ENCODE peak calls at places on chromosomes 7 and 10, in seven cellular contexts. One of them, this sample, is unnamed.
A peak's percentile ranks its signal among the peaks of the same experiment; 100 is the strongest.

GRCh38 chr10:131077724-131078123 is 233.8 kb downstream of the TCERG1L start:
- DNase-seq in cardiac septum: no peak
- DNase-seq in ELR: no peak
- DNase-seq in frontal cortex: no peak
- DNase-seq in astrocyte of the spinal cord: no peak
- DNase-seq in mesendoderm: no peak
- DNase-seq in M059J: no peak
- DNase-seq in this sample: no peak

GRCh38 chr7:71563276-71563675 is 431.3 kb downstream of the GALNT17 start:
- DNase-seq in cardiac septum: no peak
- DNase-seq in ELR: no peak
- DNase-seq in frontal cortex: no peak
- DNase-seq in astrocyte of the spinal cord: no peak
- DNase-seq in mesendoderm: no peak
- DNase-seq in M059J: no peak
- DNase-seq in this sample: no peak

GRCh38 chr7:81327468-81327867 is 408.6 kb upstream of the SEMA3C start:
- DNase-seq in cardiac septum: no peak
- DNase-seq in ELR: peak; percentile 30
- DNase-seq in frontal cortex: no peak
- DNase-seq in astrocyte of the spinal cord: no peak
- DNase-seq in mesendoderm: no peak
- DNase-seq in M059J: no peak
- DNase-seq in this sample: no peak

GRCh38 chr10:17244712-17245365 is 16.8 kb downstream of the VIM start:
- DNase-seq in cardiac septum: no peak
- DNase-seq in ELR: peak; percentile 16
- DNase-seq in frontal cortex: no peak
- DNase-seq in astrocyte of the spinal cord: peak; percentile 36
- DNase-seq in mesendoderm: no peak
- DNase-seq in M059J: no peak
- DNase-seq in this sample: no peak

GRCh38 chr10:121675344-121675743 is 77.1 kb upstream of the FGFR2 start:
- DNase-seq in cardiac septum: no peak
- DNase-seq in ELR: no peak
- DNase-seq in frontal cortex: no peak
- DNase-seq in astrocyte of the spinal cord: no peak
- DNase-seq in mesendoderm: no peak
- DNase-seq in M059J: no peak
- DNase-seq in this sample: no peak

GRCh38 chr7:82494420-82494819 is 50.8 kb upstream of the CACNA2D1 start:
- DNase-seq in cardiac septum: no peak
- DNase-seq in ELR: no peak
- DNase-seq in frontal cortex: no peak
- DNase-seq in astrocyte of the spinal cord: no peak
- DNase-seq in mesendoderm: no peak
- DNase-seq in M059J: no peak
- DNase-seq in this sample: no peak

GRCh38 chr7:2100278-2101205 is 132.2 kb downstream of the MAD1L1 start:
- DNase-seq in cardiac septum: no peak
- DNase-seq in ELR: no peak
- DNase-seq in frontal cortex: no peak
- DNase-seq in astrocyte of the spinal cord: no peak
- DNase-seq in mesendoderm: peak; percentile 24
- DNase-seq in M059J: no peak
- DNase-seq in this sample: no peak

GRCh38 chr10:87752571-87752970 is 65.5 kb downstream of the ATAD1 start:
- DNase-seq in cardiac septum: no peak
- DNase-seq in ELR: peak; percentile 81
- DNase-seq in frontal cortex: no peak
- DNase-seq in astrocyte of the spinal cord: peak; percentile 67
- DNase-seq in mesendoderm: no peak
- DNase-seq in M059J: peak; percentile 71
- DNase-seq in this sample: no peak

GRCh38 chr10:116170815-116171250 is 102.2 kb downstream of the GFRA1 start:
- DNase-seq in cardiac septum: no peak
- DNase-seq in ELR: peak; percentile 38
- DNase-seq in frontal cortex: no peak
- DNase-seq in astrocyte of the spinal cord: peak; percentile 24
- DNase-seq in mesendoderm: peak; percentile 28
- DNase-seq in M059J: peak; percentile 46
- DNase-seq in this sample: no peak

GRCh38 chr10:63628526-63629362 is 107.5 kb downstream of the REEP3 start:
- DNase-seq in cardiac septum: peak; percentile 83
- DNase-seq in ELR: peak; percentile 57
- DNase-seq in frontal cortex: peak; percentile 54
- DNase-seq in astrocyte of the spinal cord: peak; percentile 54
- DNase-seq in mesendoderm: peak; percentile 54
- DNase-seq in M059J: peak; percentile 70
- DNase-seq in this sample: peak; percentile 16

GRCh38 chr7:103073989-103074518 is 542 bp downstream of the FBXL13 start:
- DNase-seq in cardiac septum: no peak
- DNase-seq in ELR: peak; percentile 36
- DNase-seq in frontal cortex: no peak
- DNase-seq in astrocyte of the spinal cord: no peak
- DNase-seq in mesendoderm: peak; percentile 26
- DNase-seq in M059J: peak; percentile 57
- DNase-seq in this sample: no peak

GRCh38 chr7:2819161-2819953 is 24.8 kb downstream of the GNA12 start:
- DNase-seq in cardiac septum: no peak
- DNase-seq in ELR: no peak
- DNase-seq in frontal cortex: no peak
- DNase-seq in astrocyte of the spinal cord: no peak
- DNase-seq in mesendoderm: no peak
- DNase-seq in M059J: peak; percentile 79
- DNase-seq in this sample: no peak

GRCh38 chr7:47336178-47337020 is 245.5 kb downstream of the TNS3 start:
- DNase-seq in cardiac septum: no peak
- DNase-seq in ELR: peak; percentile 77
- DNase-seq in frontal cortex: peak; percentile 33
- DNase-seq in astrocyte of the spinal cord: no peak
- DNase-seq in mesendoderm: no peak
- DNase-seq in M059J: peak; percentile 89
- DNase-seq in this sample: no peak

GRCh38 chr10:66455304-66455703 is 470.5 kb upstream of the LRRTM3 start:
- DNase-seq in cardiac septum: no peak
- DNase-seq in ELR: peak; percentile 20
- DNase-seq in frontal cortex: no peak
- DNase-seq in astrocyte of the spinal cord: no peak
- DNase-seq in mesendoderm: peak; percentile 5
- DNase-seq in M059J: peak; percentile 1
- DNase-seq in this sample: no peak

GRCh38 chr10:613217-613616 is 76.3 kb downstream of the DIP2C start:
- DNase-seq in cardiac septum: no peak
- DNase-seq in ELR: no peak
- DNase-seq in frontal cortex: no peak
- DNase-seq in astrocyte of the spinal cord: no peak
- DNase-seq in mesendoderm: no peak
- DNase-seq in M059J: no peak
- DNase-seq in this sample: no peak

GRCh38 chr10:86929445-86929844 is 28.0 kb downstream of the MMRN2 start:
- DNase-seq in cardiac septum: no peak
- DNase-seq in ELR: no peak
- DNase-seq in frontal cortex: no peak
- DNase-seq in astrocyte of the spinal cord: no peak
- DNase-seq in mesendoderm: no peak
- DNase-seq in M059J: no peak
- DNase-seq in this sample: no peak

GRCh38 chr10:329361-330099 is 194.3 kb downstream of the ZMYND11 start:
- DNase-seq in cardiac septum: peak; percentile 80
- DNase-seq in ELR: peak; percentile 97
- DNase-seq in frontal cortex: peak; percentile 63
- DNase-seq in astrocyte of the spinal cord: peak; percentile 97
- DNase-seq in mesendoderm: peak; percentile 54
- DNase-seq in M059J: peak; percentile 86
- DNase-seq in this sample: peak; percentile 89

GRCh38 chr7:17497549-17498193 is 199.2 kb downstream of the AHR start:
- DNase-seq in cardiac septum: no peak
- DNase-seq in ELR: no peak
- DNase-seq in frontal cortex: no peak
- DNase-seq in astrocyte of the spinal cord: no peak
- DNase-seq in mesendoderm: no peak
- DNase-seq in M059J: peak; percentile 47
- DNase-seq in this sample: no peak

GRCh38 chr10:100934084-100934659 is 21.4 kb downstream of the SLF2 start:
- DNase-seq in cardiac septum: no peak
- DNase-seq in ELR: peak; percentile 38
- DNase-seq in frontal cortex: no peak
- DNase-seq in astrocyte of the spinal cord: no peak
- DNase-seq in mesendoderm: peak; percentile 10
- DNase-seq in M059J: peak; percentile 15
- DNase-seq in this sample: no peak

GRCh38 chr10:119396709-119397071 is 145.8 kb downstream of the RGS10 start:
- DNase-seq in cardiac septum: no peak
- DNase-seq in ELR: no peak
- DNase-seq in frontal cortex: no peak
- DNase-seq in astrocyte of the spinal cord: no peak
- DNase-seq in mesendoderm: no peak
- DNase-seq in M059J: no peak
- DNase-seq in this sample: no peak

GRCh38 chr7:116180302-116180701 is 30.0 kb upstream of the TES start:
- DNase-seq in cardiac septum: no peak
- DNase-seq in ELR: peak; percentile 72
- DNase-seq in frontal cortex: peak; percentile 19
- DNase-seq in astrocyte of the spinal cord: peak; percentile 73
- DNase-seq in mesendoderm: peak; percentile 79
- DNase-seq in M059J: peak; percentile 71
- DNase-seq in this sample: peak; percentile 25

GRCh38 chr7:33707427-33707826 is 197.9 kb upstream of the BMPER start:
- DNase-seq in cardiac septum: no peak
- DNase-seq in ELR: no peak
- DNase-seq in frontal cortex: no peak
- DNase-seq in astrocyte of the spinal cord: no peak
- DNase-seq in mesendoderm: no peak
- DNase-seq in M059J: no peak
- DNase-seq in this sample: no peak